ENCODE peak calls at places on chromosomes 1 and 21, in nine cellular contexts. B, C, K, P, I, Q, A, H and O are unnamed samples.

GRCh38 chr1:55955237-55955636 is 624.1 kb downstream of the PLPP3 start:
- DNase-seq in C (no peak), P (no peak), I (no peak), A (no peak), Q (peak; percentile 43), K (no peak), B (no peak), H (no peak), O (no peak)

GRCh38 chr21:35619184-35619583 is 441.1 kb downstream of the SETD4 start:
- DNase-seq in Q (peak; percentile 79), A (no peak), H (no peak), P (no peak), I (no peak), K (no peak), C (peak; percentile 24), B (no peak), O (no peak)

GRCh38 chr1:178869114-178869697 is 1.7 kb downstream of the ANGPTL1 start:
- DNase-seq in A (no peak), I (peak; percentile 60), H (no peak), C (peak; percentile 76), K (no peak), Q (peak; percentile 62), B (no peak), P (no peak), O (no peak)

GRCh38 chr1:6753320-6754140 is 31.7 kb upstream of the CAMTA1 start:
- DNase-seq in P (no peak), Q (no peak), A (no peak), H (no peak), B (no peak), C (no peak), I (no peak), K (no peak), O (no peak)

GRCh38 chr1:183633676-183634343 is 1.8 kb downstream of the ARPC5 start:
- DNase-seq in H (no peak), P (peak; percentile 37), I (peak; percentile 72), Q (peak; percentile 92), B (no peak), C (peak; percentile 85), K (no peak), A (no peak), O (no peak)

GRCh38 chr1:36583980-36584805 is 101.5 kb upstream of the CSF3R start:
- DNase-seq in I (no peak), C (no peak), Q (no peak), H (no peak), B (no peak), A (no peak), K (no peak), P (no peak), O (no peak)

GRCh38 chr1:234579967-234580366 is 30.0 kb downstream of the IRF2BP2 start:
- DNase-seq in C (no peak), H (no peak), K (no peak), I (no peak), B (no peak), P (peak; percentile 37), A (no peak), Q (peak; percentile 15), O (no peak)

GRCh38 chr1:8939362-8939995 is 6.2 kb upstream of the CA6 start:
- DNase-seq in Q (peak; percentile 70), H (no peak), K (no peak), B (no peak), A (no peak), I (no peak), C (no peak), P (no peak), O (no peak)

GRCh38 chr1:223712184-223712855 is at the start of gene CAPN2:
- DNase-seq in I (peak; percentile 84), Q (peak; percentile 98), C (peak; percentile 93), H (peak; percentile 93), B (peak; percentile 85), K (peak; percentile 79), A (peak; percentile 68), P (peak; percentile 74), O (peak; percentile 82)

GRCh38 chr1:26723013-26723991 is 27.5 kb downstream of the ARID1A start:
- DNase-seq in H (peak; percentile 82), P (peak; percentile 28), C (peak; percentile 100), B (peak; percentile 83), K (peak; percentile 70), A (peak; percentile 33), I (peak; percentile 90), Q (peak; percentile 99), O (peak; percentile 83)

GRCh38 chr1:36807262-36807661 is 227.1 kb downstream of the GRIK3 start:
- DNase-seq in Q (no peak), P (no peak), I (no peak), B (no peak), A (no peak), K (no peak), H (no peak), C (no peak), O (no peak)

GRCh38 chr1:27522860-27523665 is 33.1 kb upstream of the WASF2 start:
- DNase-seq in Q (peak; percentile 66), P (no peak), K (no peak), A (no peak), B (peak; percentile 59), H (no peak), I (peak; percentile 74), C (peak; percentile 59), O (peak; percentile 33)

DNA sequence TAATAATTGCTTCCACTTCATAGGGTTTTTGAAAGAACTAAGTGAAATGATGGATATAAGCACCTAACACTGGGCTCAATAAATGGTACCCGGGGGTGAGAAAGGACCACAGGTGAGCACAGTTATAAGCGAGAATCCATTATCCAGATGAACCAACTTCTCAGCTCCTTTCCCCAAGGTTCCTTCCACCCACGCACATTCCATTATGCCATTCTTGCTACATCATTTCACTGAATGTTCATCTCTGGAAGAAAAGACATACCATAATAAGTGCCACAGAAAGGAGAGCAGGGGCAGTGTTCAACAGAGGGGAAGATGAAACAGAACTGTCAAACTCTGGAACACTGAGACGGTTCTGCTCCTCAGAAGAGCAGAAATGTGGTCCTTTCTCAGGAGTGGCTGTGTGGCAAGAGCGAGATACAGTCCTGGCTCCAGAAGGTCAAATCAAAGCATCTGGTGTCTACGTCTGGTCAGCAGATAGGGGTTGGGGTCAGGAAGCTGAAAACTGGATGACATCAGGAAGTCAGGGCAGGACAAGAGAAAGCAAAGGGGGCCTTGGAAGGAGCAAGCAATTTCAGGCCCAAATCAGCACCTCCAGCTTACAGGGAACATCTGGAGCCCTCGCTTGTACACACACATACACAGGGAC is 255.4 kb upstream of the TMEM51 start:
- DNase-seq in H (no peak), A (no peak), B (no peak), P (no peak), K (no peak), Q (peak; percentile 17), C (no peak), I (no peak), O (no peak)
- TF ChIP-seq CTCF in H (no peak), A (no peak), B (no peak), P (no peak), K (no peak), Q (no peak), C (no peak), I (no peak), O (no peak)

GRCh38 chr1:230979389-230979716 is 459 bp downstream of the ARV1 start:
- DNase-seq in I (no peak), A (no peak), B (no peak), Q (no peak), H (no peak), P (no peak), C (peak; percentile 2), K (no peak), O (no peak)

GRCh38 chr1:230976825-230977747 is 1.6 kb downstream of the TTC13 start:
- DNase-seq in I (no peak), P (no peak), Q (no peak), A (no peak), C (no peak), H (no peak), B (no peak), K (no peak), O (no peak)

GRCh38 chr1:230977781-230978490 is 725 bp downstream of the TTC13 start:
- DNase-seq in C (peak; percentile 16), P (peak; percentile 23), A (no peak), K (no peak), I (peak; percentile 47), Q (peak; percentile 50), H (peak; percentile 74), B (peak; percentile 23), O (peak; percentile 30)

GRCh38 chr1:230979952-230980351 is 1.1 kb downstream of the ARV1 start:
- DNase-seq in B (no peak), A (no peak), H (no peak), Q (no peak), P (no peak), I (no peak), C (no peak), K (no peak), O (no peak)

DNA sequence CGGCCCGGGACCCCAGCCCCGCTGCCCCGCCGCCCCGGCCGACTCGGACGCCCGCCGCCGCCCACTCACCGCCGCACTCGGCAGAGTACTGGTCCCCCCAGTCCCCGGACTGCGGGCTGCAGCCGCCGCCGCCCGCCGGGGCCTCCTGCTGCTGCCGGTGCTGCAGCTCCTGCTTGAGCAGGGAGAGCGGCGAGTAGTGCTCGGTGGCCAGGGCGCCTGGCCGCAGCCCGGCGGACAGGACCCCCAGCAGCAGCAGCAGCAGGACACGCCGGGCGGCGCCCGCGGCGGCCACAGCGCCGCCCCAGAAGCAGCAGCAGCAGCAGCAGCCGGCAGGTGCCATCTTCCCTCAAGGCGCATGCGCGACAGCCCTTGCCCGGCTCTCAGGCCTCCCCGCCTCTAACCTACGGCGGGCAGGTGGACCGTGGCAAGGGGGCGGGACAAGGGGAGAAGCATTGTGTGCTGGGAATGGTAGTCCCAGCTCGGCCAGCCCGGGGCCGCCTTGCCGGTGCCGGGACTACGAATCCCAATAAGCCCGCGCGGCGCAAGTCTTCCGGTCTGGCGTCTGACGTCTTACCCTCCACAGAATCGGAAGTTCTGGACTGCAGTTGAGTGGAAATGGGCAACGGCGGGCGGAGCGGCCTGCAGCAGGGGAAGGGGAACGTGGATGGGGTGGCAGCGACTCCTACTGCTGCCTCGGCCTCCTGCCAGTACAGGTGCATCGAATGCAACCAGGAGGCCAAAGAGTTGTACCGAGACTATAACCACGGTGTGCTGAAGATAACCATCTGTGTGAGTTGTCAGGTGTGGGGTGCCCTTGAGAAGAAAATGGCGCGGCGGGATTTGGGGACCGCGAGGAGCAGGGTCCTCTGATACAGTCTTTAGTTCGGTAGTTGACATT is at the start of the genes ARV1 and TTC13:
- DNase-seq in C (peak; percentile 99), I (peak; percentile 99), P (peak; percentile 98), K (peak; percentile 98), Q (peak; percentile 99), B (peak; percentile 99), H (peak; percentile 100), A (peak; percentile 92), O (peak; percentile 96)
- TF ChIP-seq CTCF in C (no peak), I (peak; percentile 31), P (peak; percentile 53), K (peak; percentile 10), Q (no peak), B (peak; percentile 45), H (peak; percentile 35), A (peak; percentile 35), O (no peak)

DNA sequence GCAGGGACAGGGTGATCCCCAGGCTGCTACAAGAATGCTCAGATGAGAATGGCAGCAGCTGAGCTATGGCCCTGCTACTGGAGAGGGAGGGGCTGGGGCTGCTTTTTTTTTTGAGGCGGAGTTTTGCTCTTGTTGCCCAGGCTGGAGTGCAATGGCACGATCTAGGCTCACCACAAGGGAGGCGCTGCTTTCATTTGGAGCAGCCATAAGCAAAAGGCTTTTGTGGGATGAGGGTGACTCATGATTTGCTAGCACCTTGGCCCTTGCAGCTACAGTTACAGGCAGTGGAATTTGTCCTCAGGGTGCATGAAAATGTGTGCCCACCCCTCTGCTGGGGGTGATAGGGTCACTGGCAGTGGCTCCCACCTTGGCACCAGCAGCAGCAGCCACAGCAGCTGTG is 32.4 kb upstream of the CYP4A22 start:
- DNase-seq in P (no peak), A (no peak), K (no peak), C (no peak), Q (no peak), H (no peak), I (peak; percentile 10), B (no peak), O (no peak)
- TF ChIP-seq CTCF in P (no peak), A (no peak), K (no peak), C (no peak), Q (no peak), H (no peak), I (peak; percentile 14), B (no peak), O (no peak)

GRCh38 chr1:46413596-46413985 is 19.5 kb downstream of the FAAH start:
- DNase-seq in H (no peak), Q (peak; percentile 31), I (peak; percentile 84), C (peak; percentile 6), B (no peak), A (no peak), P (peak; percentile 50), K (no peak), O (peak; percentile 63)
- TF ChIP-seq CTCF in H (peak; percentile 10), Q (peak; percentile 24), I (peak; percentile 44), C (peak; percentile 46), B (peak; percentile 14), A (no peak), P (no peak), K (no peak), O (peak; percentile 63)